ENCODE peak calls at places on chromosomes 16 and 17, in nine cellular contexts. Q is adipocyte, W is GM23248, G is H9, L is IMR-90, E is trophoblast cell, O is colonic mucosa, X is fibroblast of lung, Y is astrocyte. M is an unnamed sample.

GRCh38 chr17:63842173-63842539 is 329 bp downstream of the SMARCD2 start:
- DNase-seq in Q (no peak), W (no peak), E (no peak), X (peak), G (no peak), L (no peak), Y (peak), O (peak), M (no peak)

GRCh38 chr17:76134911-76135809 is 5.9 kb downstream of the FOXJ1 start:
- DNase-seq in G (peak), Q (no peak), W (no peak), E (no peak), Y (no peak), X (no peak), O (no peak), L (no peak), M (peak)

GRCh38 chr17:47847341-47848197 is 3.4 kb downstream of the SP6 start:
- DNase-seq in X (no peak), Y (no peak), G (peak), W (peak), L (no peak), E (peak), O (no peak), Q (peak), M (peak)

GRCh38 chr16:74448990-74449389 is 27.7 kb upstream of the CLEC18B start:
- DNase-seq in E (peak), G (no peak), X (peak), L (peak), O (peak), W (peak), Y (peak), Q (peak), M (no peak)

GRCh38 chr17:17229416-17230098 is 7.4 kb downstream of the FLCN start:
- DNase-seq in Y (no peak), G (no peak), X (no peak), Q (no peak), O (no peak), L (no peak), W (no peak), E (no peak), M (no peak)

GRCh38 chr16:64983983-64984382 is 137.9 kb downstream of the CDH11 start:
- DNase-seq in L (peak), Y (peak), G (peak), Q (peak), E (no peak), O (peak), W (peak), X (peak), M (peak)

GRCh38 chr16:11079657-11080187 is 135.4 kb downstream of the CLEC16A start:
- DNase-seq in X (peak), E (peak), Y (peak), Q (peak), G (no peak), W (peak), O (no peak), L (peak), M (no peak)

GRCh38 chr16:9446471-9447194 is 355.2 kb downstream of the HAPSTR1 start:
- DNase-seq in Q (no peak), G (no peak), W (no peak), Y (no peak), O (no peak), L (no peak), X (no peak), E (no peak), M (no peak)

GRCh38 chr17:78888911-78889496 is 14.0 kb downstream of the CEP295NL start:
- DNase-seq in Q (no peak), G (no peak), W (no peak), L (no peak), O (no peak), X (no peak), E (no peak), Y (no peak), M (no peak)

GRCh38 chr17:73466704-73467433 is 155.1 kb upstream of the CDC42EP4 start:
- DNase-seq in X (no peak), W (no peak), E (no peak), G (no peak), O (no peak), L (no peak), Q (no peak), Y (no peak), M (no peak)

GRCh38 chr17:79027274-79027924 is 3.4 kb downstream of the C1QTNF1 start:
- DNase-seq in L (no peak), E (no peak), Y (no peak), Q (no peak), O (no peak), W (peak), G (no peak), X (no peak), M (peak)

GRCh38 chr16:11586856-11587642 is at the start of gene LITAF:
- DNase-seq in G (peak), O (peak), Y (no peak), Q (peak), W (peak), L (peak), E (no peak), X (peak), M (peak)

GRCh38 chr16:18983565-18984424 is at the start of gene TMC7:
- DNase-seq in L (peak), G (peak), Q (peak), Y (peak), O (peak), W (peak), X (peak), E (peak), M (peak)

GRCh38 chr16:4323845-4324478 is 8.1 kb downstream of the GLIS2 start:
- DNase-seq in O (peak), L (peak), G (peak), W (peak), X (peak), E (no peak), Y (no peak), Q (peak), M (peak)

GRCh38 chr16:20352615-20353014 is at the start of gene UMOD:
- DNase-seq in X (no peak), E (no peak), Y (no peak), O (no peak), L (no peak), W (no peak), G (no peak), Q (no peak), M (no peak)

GRCh38 chr17:72122668-72123495 is 2.1 kb downstream of the SOX9 start:
- DNase-seq in E (no peak), X (peak), Q (peak), G (peak), W (peak), O (peak), Y (peak), L (peak), M (peak)

GRCh38 chr17:53462393-53462811 is 360.3 kb upstream of the KIF2B start:
- DNase-seq in E (no peak), X (peak), G (no peak), Y (peak), L (no peak), Q (no peak), O (no peak), W (no peak), M (no peak)

GRCh38 chr16:89134269-89134668 is 37.3 kb upstream of the CDH15 start:
- DNase-seq in E (no peak), G (no peak), O (no peak), Q (no peak), W (no peak), L (no peak), Y (no peak), X (no peak), M (no peak)

GRCh38 chr17:56047321-56047720 is 106.0 kb upstream of the ANKFN1 start:
- DNase-seq in X (no peak), W (no peak), O (no peak), Y (no peak), G (no peak), Q (no peak), L (no peak), E (no peak), M (no peak)

GRCh38 chr17:51857052-51857593 is 301.4 kb downstream of the CA10 start:
- DNase-seq in E (no peak), O (no peak), L (no peak), X (no peak), Q (no peak), G (peak), Y (no peak), W (no peak), M (peak)

GRCh38 chr17:57732062-57732461 is 13.0 kb downstream of the CCDC182 start:
- DNase-seq in Y (no peak), O (no peak), X (no peak), Q (no peak), G (peak), L (no peak), E (no peak), W (no peak), M (no peak)

GRCh38 chr16:56347670-56348069 is 77.7 kb downstream of the AMFR start:
- DNase-seq in E (no peak), X (no peak), O (no peak), W (no peak), L (no peak), G (no peak), Y (no peak), Q (no peak), M (no peak)

GRCh38 chr17:32596666-32597065 is 109.9 kb downstream of the CDK5R1 start:
- DNase-seq in E (no peak), W (peak), G (no peak), Q (no peak), Y (no peak), X (no peak), O (no peak), L (peak), M (no peak)

GRCh38 chr17:34582185-34582900 is 3.0 kb downstream of the TMEM132E start:
- DNase-seq in W (peak), E (no peak), Q (no peak), L (no peak), X (no peak), O (no peak), G (peak), Y (no peak), M (peak)

GRCh38 chr16:67865318-67865717 is 7.5 kb upstream of the EDC4 start:
- DNase-seq in Q (peak), E (peak), O (no peak), Y (no peak), X (peak), W (peak), L (peak), G (peak), M (peak)

GRCh38 chr17:15260376-15261062 is 4.6 kb downstream of the PMP22 start:
- DNase-seq in X (peak), E (peak), O (peak), Q (peak), Y (peak), L (peak), G (peak), W (peak), M (peak)

GRCh38 chr17:47220531-47220999 is 11.4 kb downstream of the MYL4 start:
- DNase-seq in W (no peak), Q (no peak), X (no peak), O (no peak), Y (no peak), L (no peak), G (no peak), E (no peak), M (peak)

GRCh38 chr16:15946257-15947044 is 3.0 kb upstream of the ABCC1 start:
- DNase-seq in O (no peak), X (peak), Q (peak), Y (peak), L (peak), W (peak), G (no peak), E (no peak), M (no peak)

GRCh38 chr16:75000481-75001081 is 1.8 kb downstream of the ZNRF1 start:
- DNase-seq in L (peak), G (no peak), W (peak), Q (peak), X (no peak), O (peak), Y (peak), E (peak), M (peak)

GRCh38 chr17:15436399-15437369 is 30.7 kb downstream of the CDRT4 start:
- DNase-seq in Y (no peak), L (peak), X (peak), E (no peak), O (peak), Q (peak), W (peak), G (peak), M (peak)

GRCh38 chr17:67433248-67433924 is 56.3 kb downstream of the PITPNC1 start:
- DNase-seq in W (no peak), O (no peak), G (peak), Y (no peak), X (no peak), Q (no peak), E (peak), L (no peak), M (no peak)

GRCh38 chr17:42989726-42990652 is 8.2 kb upstream of the RPL27 start:
- DNase-seq in O (no peak), Y (peak), E (no peak), Q (peak), W (peak), L (peak), X (no peak), G (no peak), M (no peak)

GRCh38 chr17:73267648-73268537 is 6.2 kb upstream of the CPSF4L start:
- DNase-seq in O (no peak), G (no peak), L (no peak), Y (no peak), Q (no peak), E (no peak), W (no peak), X (no peak), M (no peak)

GRCh38 chr17:75346906-75347305 is 57.7 kb upstream of the SLC25A19 start:
- DNase-seq in Y (peak), L (peak), O (no peak), E (no peak), X (peak), W (peak), G (peak), Q (peak), M (peak)

GRCh38 chr16:11328172-11329079 is 16.8 kb upstream of the RMI2 start:
- DNase-seq in X (peak), Y (peak), Q (peak), L (peak), O (peak), E (peak), W (peak), G (peak), M (peak)

GRCh38 chr17:21241564-21241963 is 11.6 kb downstream of the NATD1 start:
- DNase-seq in Q (no peak), X (no peak), E (no peak), O (no peak), G (no peak), L (no peak), W (no peak), Y (no peak), M (no peak)

GRCh38 chr17:11944587-11944986 is 52.7 kb downstream of the ZNF18 start:
- DNase-seq in W (peak), Q (no peak), Y (peak), E (no peak), G (no peak), O (no peak), L (no peak), X (no peak), M (no peak)
- H3K9ac ChIP-seq in W (no peak), Q (no peak), Y (no peak), E (no peak), G (no peak), O (no peak), L (no peak), X (no peak), M (no peak)

GRCh38 chr17:40106760-40107265 is 6.4 kb upstream of the NR1D1 start:
- DNase-seq in X (peak), O (no peak), Y (no peak), G (peak), E (no peak), W (no peak), Q (no peak), L (no peak), M (peak)

GRCh38 chr17:40106089-40106759 is 5.8 kb upstream of the NR1D1 start:
- DNase-seq in Q (no peak), Y (no peak), L (no peak), W (no peak), G (no peak), O (no peak), E (no peak), X (no peak), M (no peak)

GRCh38 chr17:40109471-40109824 is 9.1 kb upstream of the NR1D1 start:
- DNase-seq in Q (no peak), W (peak), Y (no peak), O (no peak), X (no peak), E (no peak), G (no peak), L (no peak), M (peak)

GRCh38 chr17:40104570-40105471 is 4.4 kb upstream of the NR1D1 start:
- DNase-seq in W (no peak), X (no peak), Q (no peak), L (no peak), O (no peak), E (no peak), Y (no peak), G (no peak), M (no peak)

GRCh38 chr17:40107266-40107980 is 7.0 kb upstream of the NR1D1 start:
- DNase-seq in O (no peak), G (peak), W (peak), Y (no peak), L (no peak), E (no peak), X (no peak), Q (no peak), M (peak)
- H3K9ac ChIP-seq in O (peak), G (no peak), W (peak), Y (peak), L (peak), E (no peak), X (peak), Q (peak), M (no peak)

GRCh38 chr16:84186685-84187437 is at the start of gene TAF1C:
- DNase-seq in X (peak), O (peak), E (peak), G (peak), Q (peak), W (peak), Y (peak), L (peak), M (peak)
- H3K9ac ChIP-seq in X (peak), O (peak), E (peak), G (peak), Q (peak), W (peak), Y (peak), L (peak), M (peak)

GRCh38 chr17:49967621-49968379 is 1.2 kb upstream of the DLX4 start:
- DNase-seq in X (no peak), G (no peak), O (no peak), L (no peak), Q (no peak), E (no peak), W (no peak), Y (no peak), M (no peak)

GRCh38 chr17:49969134-49969759 is at the start of gene DLX4:
- DNase-seq in G (peak), L (no peak), O (no peak), E (peak), Q (peak), X (no peak), W (peak), Y (no peak), M (peak)

GRCh38 chr17:49967205-49967604 is 1.8 kb upstream of the DLX4 start:
- DNase-seq in E (no peak), G (no peak), X (no peak), Q (no peak), W (no peak), Y (no peak), O (no peak), L (no peak), M (no peak)

GRCh38 chr17:49969794-49970389 is 902 bp downstream of the DLX4 start:
- DNase-seq in X (no peak), O (no peak), G (no peak), E (no peak), Y (no peak), W (no peak), L (no peak), Q (no peak), M (peak)

DNA sequence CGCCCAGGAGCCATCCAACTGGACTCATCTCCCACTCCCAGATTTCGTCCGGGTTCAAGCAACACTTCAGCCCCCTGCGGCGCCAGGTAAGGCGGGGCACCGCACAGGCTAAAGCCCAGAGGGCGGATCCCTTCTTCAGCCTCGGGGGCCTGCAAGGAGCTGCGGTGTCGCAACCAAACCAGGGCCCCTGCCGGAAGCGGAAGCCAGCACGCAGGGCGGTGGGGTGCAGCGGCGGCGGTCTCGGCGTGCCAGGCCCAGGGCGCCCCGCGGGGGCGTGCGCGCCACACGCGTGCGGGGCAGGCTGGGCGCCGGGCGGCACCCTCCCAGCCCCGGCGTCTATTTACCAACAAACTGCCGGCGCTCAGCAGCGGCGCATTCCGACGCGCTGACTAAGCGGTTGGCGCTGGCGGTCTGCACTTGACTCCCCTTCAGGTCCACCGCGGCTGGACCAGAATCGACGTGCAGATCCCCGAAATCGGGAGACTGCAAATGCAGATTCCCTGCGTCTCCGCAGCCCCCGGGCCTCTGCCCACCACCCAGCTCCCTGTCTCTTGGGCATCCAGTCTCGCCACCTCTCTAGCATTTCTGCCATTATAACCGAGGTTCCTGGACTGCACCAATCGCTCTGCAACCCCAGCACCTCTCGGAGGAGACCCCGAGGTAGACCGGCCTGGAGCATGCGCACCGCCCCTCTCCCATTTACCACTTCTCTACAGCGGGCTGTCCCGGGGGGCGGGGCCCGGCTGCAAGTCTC is 433 bp upstream of the DLX4 start:
- DNase-seq in G (peak), Y (peak), E (peak), W (peak), Q (peak), X (peak), O (peak), L (peak), M (peak)
- H3K9ac ChIP-seq in G (no peak), Y (no peak), E (no peak), W (peak), Q (no peak), X (no peak), O (no peak), L (peak), M (peak)

DNA sequence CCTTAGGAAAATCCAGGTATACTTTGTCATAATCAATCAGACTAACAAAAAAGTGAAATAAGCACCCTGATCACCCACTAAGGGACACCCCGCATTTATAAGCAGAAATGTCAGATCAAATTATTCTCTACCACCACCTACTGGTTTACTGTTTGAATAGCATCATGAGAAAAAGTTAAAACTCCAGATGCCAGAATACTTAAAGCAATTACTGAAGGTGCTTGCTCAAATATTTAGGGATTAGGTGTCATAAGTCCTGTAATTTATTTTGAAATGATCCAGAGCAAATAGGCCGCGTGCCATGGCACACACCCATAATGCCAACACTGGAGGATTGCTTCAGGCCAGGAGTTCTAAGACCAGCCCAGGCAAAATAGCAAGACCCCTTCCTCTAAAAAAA is 2.3 kb downstream of the TOP2A start:
- DNase-seq in O (no peak), X (peak), W (peak), E (no peak), Q (peak), Y (no peak), L (peak), G (no peak), M (no peak)
- H3K9ac ChIP-seq in O (no peak), X (no peak), W (peak), E (no peak), Q (peak), Y (no peak), L (no peak), G (no peak), M (no peak)

GRCh38 chr17:28944862-28945741 is 6.2 kb downstream of the PHF12 start:
- DNase-seq in X (no peak), O (no peak), Y (peak), W (peak), Q (peak), G (no peak), L (peak), E (no peak), M (no peak)
- H3K9ac ChIP-seq in X (no peak), O (no peak), Y (peak), W (peak), Q (no peak), G (no peak), L (peak), E (no peak), M (no peak)

GRCh38 chr16:85447657-85448313 is 165.3 kb upstream of the GSE1 start:
- DNase-seq in X (no peak), L (no peak), G (no peak), Y (no peak), W (no peak), E (no peak), O (no peak), Q (no peak), M (no peak)

GRCh38 chr16:85444879-85445778 is 168.0 kb upstream of the GSE1 start:
- DNase-seq in G (peak), Y (no peak), L (no peak), E (no peak), W (no peak), X (no peak), Q (no peak), O (peak), M (peak)

GRCh38 chr16:85445779-85446222 is 167.3 kb upstream of the GSE1 start:
- DNase-seq in L (peak), G (no peak), E (no peak), X (peak), O (peak), Q (no peak), Y (no peak), W (no peak), M (no peak)

GRCh38 chr16:85448557-85449194 is 164.4 kb upstream of the GSE1 start:
- DNase-seq in O (peak), X (no peak), W (no peak), G (no peak), Q (no peak), Y (no peak), L (no peak), E (no peak), M (no peak)

GRCh38 chr16:85446846-85447656 is 166.1 kb upstream of the GSE1 start:
- DNase-seq in O (no peak), W (no peak), L (no peak), Q (no peak), G (no peak), X (no peak), E (no peak), Y (no peak), M (no peak)
- H3K9ac ChIP-seq in O (no peak), W (no peak), L (no peak), Q (no peak), G (no peak), X (no peak), E (no peak), Y (no peak), M (no peak)

M was measured in endodermal cell.